ENCODE peak calls at places on chromosomes 12 and 14, in nine cellular contexts. C, V, K, I, G, Y, N, H and O are unnamed samples.

GRCh38 chr12:110677206-110677911 is 11.6 kb downstream of the HVCN1 start:
- DNase-seq in C (no peak), V (no peak), K (no peak), I (no peak), G (no peak), Y (no peak), N (no peak), H (no peak), O (no peak)

GRCh38 chr14:67343601-67344230 is 15.9 kb downstream of the ATP6V1D start:
- DNase-seq in C (no peak), V (no peak), K (no peak), I (no peak), G (no peak), Y (no peak), N (no peak), H (no peak), O (no peak)

GRCh38 chr12:107912421-107913004 is 138.0 kb downstream of the ASCL4 start:
- DNase-seq in C (peak), V (peak), K (no peak), I (no peak), G (peak), Y (peak), N (no peak), H (peak), O (peak)

GRCh38 chr12:1179128-1179527 is 188.1 kb downstream of the ERC1 start:
- DNase-seq in C (no peak), V (no peak), K (no peak), I (no peak), G (no peak), Y (no peak), N (no peak), H (no peak), O (no peak)

GRCh38 chr12:127667131-127667685 is 599.8 kb upstream of the TMEM132C start:
- DNase-seq in C (no peak), V (no peak), K (no peak), I (no peak), G (no peak), Y (no peak), N (no peak), H (no peak), O (no peak)

GRCh38 chr14:102525213-102526143 is 15.9 kb upstream of the ANKRD9 start:
- DNase-seq in C (peak), V (peak), K (no peak), I (peak), G (no peak), Y (no peak), N (peak), H (peak), O (no peak)

GRCh38 chr14:105475269-105475915 is 771 bp downstream of the CRIP2 start:
- DNase-seq in C (no peak), V (no peak), K (no peak), I (peak), G (no peak), Y (no peak), N (peak), H (peak), O (peak)

GRCh38 chr14:100406505-100407131 is 83.5 kb downstream of the SLC25A47 start:
- DNase-seq in C (peak), V (peak), K (no peak), I (no peak), G (no peak), Y (peak), N (peak), H (peak), O (peak)

GRCh38 chr12:110266980-110267620 is 13.9 kb upstream of the ATP2A2 start:
- DNase-seq in C (peak), V (peak), K (no peak), I (peak), G (no peak), Y (peak), N (peak), H (peak), O (peak)

GRCh38 chr14:94922595-94923239 is 152.8 kb upstream of the GSC start:
- DNase-seq in C (no peak), V (no peak), K (no peak), I (no peak), G (no peak), Y (no peak), N (no peak), H (no peak), O (no peak)

GRCh38 chr14:102591372-102591943 is 991 bp upstream of the RCOR1 start:
- DNase-seq in C (peak), V (peak), K (no peak), I (peak), G (no peak), Y (peak), N (peak), H (peak), O (no peak)

GRCh38 chr12:28955491-28955890 is 193.6 kb upstream of the FAR2 start:
- DNase-seq in C (no peak), V (no peak), K (no peak), I (no peak), G (no peak), Y (no peak), N (peak), H (no peak), O (no peak)

GRCh38 chr12:89040146-89040964 is 311.9 kb downstream of the DUSP6 start:
- DNase-seq in C (no peak), V (no peak), K (no peak), I (no peak), G (peak), Y (no peak), N (peak), H (peak), O (no peak)

GRCh38 chr12:90999946-91000345 is 4.8 kb downstream of the EPYC start:
- DNase-seq in C (no peak), V (no peak), K (no peak), I (no peak), G (no peak), Y (no peak), N (peak), H (no peak), O (no peak)

GRCh38 chr14:30681752-30682355 is 59.7 kb downstream of the SCFD1 start:
- DNase-seq in C (peak), V (no peak), K (no peak), I (no peak), G (no peak), Y (no peak), N (peak), H (no peak), O (no peak)

GRCh38 chr12:55955344-55955743 is 10.5 kb downstream of the PMEL start:
- DNase-seq in C (no peak), V (no peak), K (no peak), I (no peak), G (no peak), Y (no peak), N (no peak), H (no peak), O (no peak)

GRCh38 chr12:27818421-27818918 is 38.4 kb upstream of the MANSC4 start:
- DNase-seq in C (no peak), V (no peak), K (no peak), I (peak), G (no peak), Y (no peak), N (peak), H (peak), O (no peak)

GRCh38 chr14:105274600-105274999 is 26.2 kb downstream of the BRF1 start:
- DNase-seq in C (no peak), V (no peak), K (no peak), I (no peak), G (no peak), Y (no peak), N (no peak), H (no peak), O (no peak)

GRCh38 chr14:80942158-80942738 is 710 bp upstream of the CEP128 start:
- DNase-seq in C (no peak), V (no peak), K (no peak), I (no peak), G (no peak), Y (no peak), N (no peak), H (no peak), O (no peak)

GRCh38 chr14:57979376-57980048 is 113.6 kb upstream of the SLC35F4 start:
- DNase-seq in C (no peak), V (no peak), K (no peak), I (no peak), G (no peak), Y (no peak), N (no peak), H (no peak), O (no peak)

GRCh38 chr14:85599939-85600338 is 70.0 kb downstream of the FLRT2 start:
- DNase-seq in C (no peak), V (no peak), K (no peak), I (no peak), G (no peak), Y (no peak), N (peak), H (no peak), O (no peak)

GRCh38 chr12:12326262-12326661 is 23.8 kb downstream of the MANSC1 start:
- DNase-seq in C (no peak), V (no peak), K (no peak), I (peak), G (no peak), Y (no peak), N (no peak), H (no peak), O (no peak)

GRCh38 chr12:21662122-21662792 is 4.6 kb upstream of the LDHB start:
- DNase-seq in C (peak), V (no peak), K (no peak), I (no peak), G (no peak), Y (no peak), N (no peak), H (no peak), O (no peak)

GRCh38 chr12:25421651-25422150 is 131.4 kb downstream of the LMNTD1 start:
- DNase-seq in C (no peak), V (no peak), K (no peak), I (no peak), G (no peak), Y (no peak), N (peak), H (no peak), O (no peak)

GRCh38 chr14:88904864-88905263 is 80.4 kb downstream of the TTC8 start:
- DNase-seq in C (no peak), V (no peak), K (no peak), I (no peak), G (no peak), Y (no peak), N (peak), H (no peak), O (no peak)

GRCh38 chr14:89617471-89618291 is 200.6 kb upstream of the FOXN3 start:
- DNase-seq in C (no peak), V (peak), K (no peak), I (no peak), G (no peak), Y (no peak), N (peak), H (peak), O (no peak)

GRCh38 chr14:90382491-90383125 is 14.2 kb upstream of the CALM1 start:
- DNase-seq in C (peak), V (peak), K (no peak), I (peak), G (no peak), Y (no peak), N (peak), H (peak), O (peak)

DNA sequence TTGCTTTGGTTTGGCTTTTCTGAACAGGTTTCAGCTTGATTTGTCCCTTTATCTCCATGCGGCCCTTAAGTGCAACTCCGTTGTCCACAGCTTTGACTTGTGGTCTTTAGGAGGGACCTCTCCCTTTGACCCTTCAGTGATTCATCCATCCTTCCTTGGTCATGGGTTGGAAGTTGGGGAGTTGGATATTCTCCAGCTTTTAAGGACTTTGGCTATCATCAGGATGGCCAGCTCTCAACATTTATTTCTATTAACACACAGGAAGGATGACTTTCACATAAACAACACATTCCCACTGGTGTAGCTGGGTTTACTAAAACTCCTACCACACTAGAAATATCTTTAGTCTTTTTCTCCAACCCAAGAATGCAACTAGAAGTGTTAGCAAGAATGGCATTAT is 50.9 kb upstream of the E2F7 start:
- DNase-seq in C (no peak), V (no peak), K (no peak), I (no peak), G (no peak), Y (no peak), N (peak), H (no peak), O (no peak)
- TF ChIP-seq POLR2A in C (no peak), V (no peak), K (no peak), I (no peak), G (no peak), Y (no peak), N (no peak), H (no peak), O (no peak)

GRCh38 chr12:51218607-51219161 is 822 bp upstream of the POU6F1 start:
- DNase-seq in C (peak), V (no peak), K (no peak), I (peak), G (no peak), Y (peak), N (no peak), H (peak), O (no peak)

GRCh38 chr12:51216652-51217051 is 1.2 kb downstream of the POU6F1 start:
- DNase-seq in C (no peak), V (no peak), K (no peak), I (no peak), G (no peak), Y (no peak), N (no peak), H (no peak), O (no peak)

GRCh38 chr12:51217133-51217967 is 512 bp downstream of the POU6F1 start:
- DNase-seq in C (peak), V (peak), K (no peak), I (peak), G (peak), Y (peak), N (no peak), H (peak), O (peak)

GRCh38 chr12:51219345-51219744 is 1.5 kb upstream of the POU6F1 start:
- DNase-seq in C (no peak), V (no peak), K (no peak), I (no peak), G (no peak), Y (no peak), N (no peak), H (no peak), O (no peak)

GRCh38 chr12:51217968-51218606 is at the start of gene POU6F1:
- DNase-seq in C (peak), V (peak), K (peak), I (peak), G (peak), Y (peak), N (peak), H (peak), O (peak)
- TF ChIP-seq POLR2A in C (peak), V (no peak), K (no peak), I (no peak), G (peak), Y (peak), N (peak), H (peak), O (no peak)

GRCh38 chr14:21308479-21309237 is 28.8 kb downstream of the RPGRIP1 start:
- DNase-seq in C (peak), V (peak), K (peak), I (peak), G (no peak), Y (peak), N (peak), H (peak), O (no peak)
- TF ChIP-seq POLR2A in C (peak), V (no peak), K (peak), I (no peak), G (peak), Y (peak), N (no peak), H (peak), O (no peak)

DNA sequence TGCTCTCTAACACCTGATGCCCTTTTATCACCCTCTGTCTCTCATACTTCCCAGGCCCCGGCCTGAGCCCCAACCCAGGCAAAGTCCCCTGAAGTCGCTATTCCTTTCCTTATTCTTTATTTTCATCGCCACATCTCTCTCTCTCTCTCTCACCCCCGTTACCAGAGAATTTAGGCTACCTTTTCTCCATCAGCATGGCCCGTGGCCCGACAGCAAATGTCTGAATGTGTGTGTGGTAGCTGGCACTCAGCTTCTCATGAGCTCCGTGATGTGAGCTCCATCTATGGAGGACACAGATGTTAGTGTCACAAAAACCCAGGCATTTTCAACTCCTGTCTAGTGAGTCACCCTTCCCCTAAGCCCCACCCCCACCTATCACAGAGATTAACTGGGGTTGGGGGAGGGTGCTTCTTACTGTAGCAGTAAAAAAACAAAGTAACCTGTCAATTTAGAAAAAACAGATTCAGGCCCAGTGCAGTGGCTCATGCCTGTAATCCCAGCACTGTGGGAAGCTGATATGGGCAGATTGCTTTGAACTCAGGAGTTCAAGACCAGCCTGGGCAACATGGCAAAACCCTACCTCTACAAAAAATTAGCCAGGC is 53.8 kb downstream of the VCPKMT start:
- DNase-seq in C (peak), V (no peak), K (no peak), I (peak), G (no peak), Y (peak), N (peak), H (peak), O (peak)
- TF ChIP-seq POLR2A in C (no peak), V (no peak), K (no peak), I (no peak), G (peak), Y (peak), N (no peak), H (no peak), O (no peak)

DNA sequence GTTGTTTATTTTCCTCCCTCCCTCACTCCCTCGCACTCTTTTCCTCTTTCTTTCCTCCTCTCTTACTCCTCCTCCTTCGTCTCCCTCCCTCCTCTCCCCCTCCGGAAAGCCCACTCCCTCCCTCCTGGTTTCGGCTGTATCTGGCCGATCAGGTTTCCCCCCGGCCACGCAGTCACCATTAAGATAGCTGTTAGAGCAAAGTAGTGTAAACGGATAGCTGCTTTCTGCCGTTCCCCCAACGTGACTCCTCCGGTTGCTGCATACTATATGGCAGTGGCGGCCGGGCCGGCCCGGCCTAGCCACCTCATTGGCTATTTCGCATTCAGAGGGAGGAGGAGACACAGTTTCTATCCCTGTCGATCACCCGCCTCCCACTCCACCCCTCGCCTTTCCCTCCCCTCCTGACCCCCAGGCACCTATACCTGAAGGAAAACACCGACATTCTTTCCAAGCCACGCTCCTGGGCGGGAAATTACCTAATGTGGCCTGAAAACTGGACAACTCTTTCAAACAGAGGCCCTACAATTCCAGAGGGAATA is at the start of gene SIX4:
- DNase-seq in C (peak), V (peak), K (peak), I (peak), G (peak), Y (peak), N (peak), H (peak), O (peak)
- TF ChIP-seq POLR2A in C (peak), V (no peak), K (no peak), I (peak), G (no peak), Y (peak), N (peak), H (peak), O (peak)